ENCODE peak calls at places on chromosomes 12 and 14, in four cellular contexts. U is tibial artery, D is epithelial cell of prostate, L is heart left ventricle. V is an unnamed sample.
A peak's percentile ranks its signal among the peaks of the same experiment; 100 is the strongest.

GRCh38 chr14:64591809-64592208 is 42.0 kb downstream of the PPP1R36 start:
- DNase-seq in U (no peak), D (no peak), L (no peak), V (no peak)

GRCh38 chr14:55794655-55795583 is 214.9 kb downstream of the KTN1 start:
- DNase-seq in U (no peak), D (no peak), L (no peak), V (peak; percentile 36)

GRCh38 chr12:63790608-63790945 is 10.9 kb downstream of the RXYLT1 start:
- DNase-seq in U (no peak), D (no peak), L (no peak), V (no peak)

GRCh38 chr12:26434299-26434915 is 239.0 kb downstream of the SSPN start:
- DNase-seq in U (no peak), D (no peak), L (no peak), V (peak; percentile 67)

GRCh38 chr12:49875115-49875720 is 28.5 kb downstream of the FAIM2 start:
- DNase-seq in U (no peak), D (no peak), L (peak; percentile 8), V (no peak)

GRCh38 chr12:27163894-27164293 is 80.2 kb upstream of the STK38L start:
- DNase-seq in U (no peak), D (no peak), L (no peak), V (no peak)

GRCh38 chr12:75715323-75715644 is 203.9 kb upstream of the KRR1 start:
- DNase-seq in U (no peak), D (peak; percentile 58), L (no peak), V (no peak)

GRCh38 chr12:117228239-117228638 is 38.0 kb upstream of the FBXO21 start:
- DNase-seq in U (no peak), D (peak; percentile 6), L (no peak), V (peak; percentile 36)

GRCh38 chr12:18898469-18898868 is 160.6 kb downstream of the CAPZA3 start:
- DNase-seq in U (no peak), D (no peak), L (no peak), V (no peak)

GRCh38 chr12:108414021-108414420 is 74.9 kb upstream of the CMKLR1 start:
- DNase-seq in U (no peak), D (peak; percentile 10), L (no peak), V (no peak)

GRCh38 chr14:103886304-103887169 is 39.2 kb upstream of the PPP1R13B start:
- DNase-seq in U (no peak), D (no peak), L (no peak), V (no peak)

GRCh38 chr14:33914676-33915516 is 36.0 kb downstream of the EGLN3 start:
- DNase-seq in U (peak; percentile 79), D (peak; percentile 18), L (no peak), V (peak; percentile 60)

GRCh38 chr14:95136631-95137030 is 20.7 kb downstream of the DICER1 start:
- DNase-seq in U (no peak), D (no peak), L (no peak), V (no peak)

GRCh38 chr12:45703942-45704341 is 25.6 kb upstream of the ARID2 start:
- DNase-seq in U (no peak), D (no peak), L (no peak), V (no peak)

GRCh38 chr12:20259786-20260185 is 108.6 kb upstream of the PDE3A start:
- DNase-seq in U (no peak), D (no peak), L (no peak), V (no peak)

GRCh38 chr12:29519585-29520182 is 22.2 kb upstream of the OVCH1 start:
- DNase-seq in U (no peak), D (no peak), L (no peak), V (peak; percentile 20)

GRCh38 chr14:88198441-88198840 is 124.6 kb downstream of the KCNK10 start:
- DNase-seq in U (no peak), D (no peak), L (no peak), V (no peak)

GRCh38 chr12:9940370-9940769 is 8.2 kb upstream of the CLEC2A start:
- DNase-seq in U (no peak), D (no peak), L (no peak), V (no peak)

GRCh38 chr12:45543887-45544286 is 185.6 kb upstream of the ARID2 start:
- DNase-seq in U (no peak), D (peak; percentile 14), L (no peak), V (peak; percentile 81)

GRCh38 chr14:88868558-88869159 is 44.2 kb downstream of the TTC8 start:
- DNase-seq in U (no peak), D (peak; percentile 5), L (no peak), V (peak; percentile 30)

GRCh38 chr14:41957459-41957858 is 350.8 kb downstream of the LRFN5 start:
- DNase-seq in U (no peak), D (peak; percentile 1), L (no peak), V (no peak)

GRCh38 chr12:33710548-33710947 is 270.9 kb upstream of the SYT10 start:
- DNase-seq in U (no peak), D (no peak), L (no peak), V (no peak)

GRCh38 chr12:12599750-12600643 is 11.7 kb upstream of the CREBL2 start:
- DNase-seq in U (no peak), D (no peak), L (no peak), V (no peak)

GRCh38 chr12:28316067-28316466 is 125.8 kb downstream of the CCDC91 start:
- DNase-seq in U (no peak), D (no peak), L (no peak), V (no peak)

GRCh38 chr12:12266389-12266872 is 413 bp downstream of the LRP6 start:
- DNase-seq in U (peak; percentile 67), D (no peak), L (no peak), V (peak; percentile 20)

GRCh38 chr12:99746538-99746937 is 99.0 kb downstream of the GARIN6 start:
- DNase-seq in U (no peak), D (no peak), L (no peak), V (no peak)

GRCh38 chr14:106846218-106846617 is 1319.8 kb downstream of the TMEM121 start:
- DNase-seq in U (no peak), D (no peak), L (no peak), V (no peak)

GRCh38 chr12:68491204-68491960 is 119.3 kb upstream of the RAP1B start:
- DNase-seq in U (no peak), D (no peak), L (no peak), V (no peak)

GRCh38 chr14:20680843-20681347 is 3.5 kb upstream of the RNASE4 start:
- DNase-seq in U (no peak), D (no peak), L (no peak), V (no peak)

GRCh38 chr12:124347335-124347734 is 52.4 kb downstream of the RFLNA start:
- DNase-seq in U (no peak), D (no peak), L (no peak), V (no peak)
- H3K27ac ChIP-seq in U (no peak overlapping the region), D (no peak overlapping the region), L (no peak overlapping the region), V (peak overlapping the region; percentile 3)

DNA sequence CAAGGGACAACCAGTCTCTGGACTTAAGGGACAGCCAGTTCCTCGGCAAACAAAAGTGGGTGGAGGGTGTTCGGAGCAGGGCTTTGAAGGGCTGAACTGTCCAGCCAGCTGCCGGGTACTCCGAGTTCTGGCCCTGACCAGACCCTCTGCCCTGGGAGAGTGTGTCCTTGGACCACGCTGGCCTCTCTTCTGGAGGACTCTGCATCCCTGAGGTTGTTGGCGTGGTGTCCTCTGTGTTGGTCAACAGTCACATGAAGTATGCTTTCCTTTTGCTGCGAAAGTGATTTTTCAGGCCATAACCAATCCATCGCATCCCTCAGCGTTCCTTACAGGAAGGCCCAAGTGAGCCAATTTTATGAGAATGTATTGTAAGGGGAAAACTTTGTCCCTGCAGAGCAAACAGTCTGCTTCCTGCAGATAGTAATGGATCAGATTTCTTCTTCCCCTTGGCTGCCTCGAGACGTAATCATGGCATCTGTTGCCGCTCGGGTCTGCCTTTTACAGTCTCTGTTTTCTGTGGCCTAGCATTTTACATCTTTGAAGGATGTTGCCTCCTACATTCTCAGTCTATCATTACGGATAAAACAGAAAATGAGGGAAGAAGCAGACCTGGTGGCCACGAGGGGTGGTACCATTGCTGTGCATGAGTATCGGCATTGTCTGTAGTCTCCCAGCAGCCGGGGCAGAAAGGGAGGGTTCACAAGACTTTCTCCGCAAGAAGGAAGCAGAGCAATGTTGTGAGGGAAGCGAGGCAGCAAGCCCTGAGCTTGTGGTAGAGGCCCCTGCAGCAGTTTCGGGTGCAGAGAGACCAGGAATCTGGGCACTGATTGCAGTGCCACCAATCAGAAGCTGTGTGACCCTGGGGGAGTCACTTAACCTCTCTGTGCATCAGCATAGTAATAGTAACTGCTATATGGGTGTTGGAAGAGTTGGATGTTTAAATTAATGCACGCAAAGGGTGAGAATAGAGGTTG is 47.4 kb downstream of the SMIM41 start:
- DNase-seq in U (peak; percentile 70), D (no peak), L (peak; percentile 62), V (no peak)
- H3K27ac ChIP-seq in U (peak overlapping the region; percentile 28), D (no peak overlapping the region), L (peak overlapping the region; percentile 89), V (no peak overlapping the region)

GRCh38 chr12:89575405-89575804 is 49.6 kb upstream of the POC1B start:
- DNase-seq in U (no peak), D (no peak), L (no peak), V (no peak)
- H3K27ac ChIP-seq in U (no peak overlapping the region), D (no peak overlapping the region), L (no peak overlapping the region), V (no peak overlapping the region)

DNA sequence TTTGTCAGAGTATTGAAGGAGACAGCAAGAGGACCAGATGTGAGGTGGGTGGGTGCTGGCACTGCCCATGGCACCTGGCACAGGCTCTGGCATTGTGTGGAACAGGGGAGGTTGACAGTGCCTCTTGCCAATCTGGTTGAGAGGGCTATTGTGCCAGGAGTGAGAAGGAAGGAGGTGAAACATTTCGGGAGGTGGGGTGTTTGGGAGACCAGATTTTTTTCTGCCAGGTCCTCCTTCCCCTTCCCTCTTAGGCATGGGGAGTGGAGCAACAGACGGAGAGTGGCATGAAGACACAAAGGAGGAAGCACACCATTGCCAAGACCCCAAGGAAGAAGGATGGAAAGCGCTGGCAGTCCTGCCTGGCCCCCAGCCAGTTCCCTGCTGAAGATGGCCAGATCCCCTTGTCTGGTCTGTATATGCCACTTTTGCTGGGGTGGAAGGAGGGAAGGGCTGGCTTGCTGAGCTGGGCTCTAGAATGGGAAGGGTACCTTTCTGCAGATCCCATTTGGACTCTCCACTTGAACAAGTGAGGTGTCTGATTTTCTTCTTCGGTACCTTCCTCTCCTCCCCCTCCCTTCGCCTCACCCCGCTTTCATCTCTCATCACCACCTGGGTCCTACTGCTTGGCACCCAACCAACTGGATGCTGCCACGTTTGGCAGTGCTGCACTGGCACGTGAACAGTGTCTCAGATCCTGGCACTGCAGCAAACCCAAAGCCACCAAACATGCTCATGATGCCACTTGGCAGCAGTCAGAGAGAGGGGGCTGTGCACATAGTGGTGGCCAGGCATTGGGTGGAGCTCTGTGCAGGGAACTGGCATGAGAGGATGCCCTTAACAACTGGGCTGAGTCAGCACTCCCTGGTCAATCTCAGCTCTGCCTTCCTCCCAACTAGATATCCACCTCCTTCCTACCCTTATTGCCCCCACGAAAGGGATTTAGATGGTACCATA is 37.3 kb downstream of the ZFHX2 start:
- DNase-seq in U (no peak), D (no peak), L (no peak), V (no peak)
- H3K27ac ChIP-seq in U (no peak overlapping the region), D (no peak overlapping the region), L (no peak overlapping the region), V (peak overlapping the region; percentile 89)

DNA sequence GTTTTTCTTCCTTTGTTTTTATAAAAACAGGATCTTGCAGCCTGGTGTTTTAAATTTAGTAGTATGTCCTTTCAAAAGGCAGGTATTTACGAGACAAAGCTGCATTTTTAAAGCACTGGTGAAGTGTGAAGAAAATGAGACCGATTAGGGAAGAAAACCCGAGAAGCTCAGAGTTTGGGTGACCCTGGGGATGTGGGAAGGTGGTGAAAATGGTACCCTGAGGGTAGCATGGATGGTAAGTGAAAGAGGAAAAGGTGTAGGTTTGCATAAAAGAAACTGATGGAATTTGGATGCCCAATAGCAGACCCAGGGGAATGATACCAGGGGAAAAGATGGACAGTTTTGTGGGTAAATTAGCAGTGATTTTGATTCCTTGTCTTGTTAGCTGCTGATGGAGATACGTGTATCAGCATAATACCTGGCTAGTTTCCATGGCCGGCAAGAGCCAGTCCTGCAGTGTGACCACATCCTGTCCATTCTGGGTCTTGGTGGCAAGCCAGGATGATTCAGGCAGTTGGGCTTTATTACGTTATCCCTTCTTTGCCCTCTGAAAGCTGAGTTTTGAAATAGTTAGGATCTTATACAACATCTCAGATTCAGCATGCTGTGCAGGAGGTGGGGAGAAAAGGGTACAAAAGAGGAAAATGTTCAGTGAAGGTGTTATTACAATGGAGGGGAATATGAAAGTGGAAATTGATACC is 8.9 kb downstream of the BICD1 start:
- DNase-seq in U (peak; percentile 97), D (peak; percentile 93), L (no peak), V (peak; percentile 93)
- H3K27ac ChIP-seq in U (peak overlapping the region; percentile 64), D (peak overlapping the region; percentile 67), L (no peak overlapping the region), V (peak overlapping the region; percentile 27)

V was measured in RWPE1.